ENCODE peak calls at places on chromosomes 16 and 17, in four cellular contexts. U is esophagus squamous epithelium, Z is dorsolateral prefrontal cortex, X is glomerular endothelial cell. H is an unnamed sample.

GRCh38 chr17:214881-215331 is 33.5 kb upstream of the DOC2B start:
- DNase-seq in U (no peak), Z (no peak), X (no peak), H (no peak)

GRCh38 chr17:41528959-41529353 is 848 bp upstream of the KRT19 start:
- DNase-seq in U (no peak), Z (no peak), X (no peak), H (no peak)

GRCh38 chr17:72900542-72900941 is 191.9 kb downstream of the SLC39A11 start:
- DNase-seq in U (no peak), Z (no peak), X (no peak), H (no peak)

GRCh38 chr16:86509759-86510464 is 415 bp upstream of the FOXF1 start:
- DNase-seq in U (no peak), Z (no peak), X (no peak), H (no peak)

GRCh38 chr17:37698132-37698615 is 46.7 kb downstream of the HNF1B start:
- DNase-seq in U (no peak), Z (no peak), X (no peak), H (no peak)

GRCh38 chr16:1993731-1994131 is 4.0 kb downstream of the SYNGR3 start:
- DNase-seq in U (no peak), Z (no peak), X (no peak), H (no peak)

GRCh38 chr16:57303910-57304168 is 19.4 kb upstream of the PLLP start:
- DNase-seq in U (no peak), Z (no peak), X (no peak), H (no peak)

GRCh38 chr16:65572156-65572555 is 450.3 kb upstream of the CDH11 start:
- DNase-seq in U (no peak), Z (no peak), X (no peak), H (no peak)

GRCh38 chr16:56812884-56813283 is 52.1 kb upstream of the SLC12A3 start:
- DNase-seq in U (no peak), Z (no peak), X (no peak), H (no peak)

GRCh38 chr17:6753565-6753964 is 2.3 kb upstream of the XAF1 start:
- DNase-seq in U (no peak), Z (no peak), X (no peak), H (no peak)

GRCh38 chr17:20171741-20172377 is 162.7 kb downstream of the SPECC1 start:
- DNase-seq in U (no peak), Z (no peak), X (no peak), H (no peak)

GRCh38 chr17:59149051-59149450 is 5.9 kb downstream of the SKA2 start:
- DNase-seq in U (no peak), Z (no peak), X (no peak), H (no peak)

GRCh38 chr17:50916708-50917417 is 50.7 kb upstream of the TOB1 start:
- DNase-seq in U (no peak), Z (no peak), X (no peak), H (no peak)

GRCh38 chr17:45333702-45334092 is 16.9 kb upstream of the MAP3K14 start:
- DNase-seq in U (no peak), Z (no peak), X (no peak), H (no peak)

GRCh38 chr16:20241321-20241720 is 86.0 kb downstream of the GP2 start:
- DNase-seq in U (no peak), Z (no peak), X (no peak), H (no peak)

GRCh38 chr17:72393553-72393952 is 272.7 kb downstream of the SOX9 start:
- DNase-seq in U (no peak), Z (no peak), X (peak), H (peak)